ENCODE peak calls at places on chromosome X, in six cellular contexts. One of them, this sample, is unnamed.

GRCh38 chrX:120560405-120560841 is 339 bp downstream of the CUL4B start:
- DNase-seq in GM12878: no peak
- DNase-seq in K562: no peak
- DNase-seq in H1: no peak
- DNase-seq in HepG2: peak
- DNase-seq in GM12892: no peak
- DNase-seq in this sample: no peak

GRCh38 chrX:149074429-149074828 is 430.7 kb downstream of the IDS start:
- DNase-seq in GM12878: peak
- DNase-seq in K562: no peak
- DNase-seq in H1: no peak
- DNase-seq in HepG2: no peak
- DNase-seq in GM12892: no peak
- DNase-seq in this sample: no peak

GRCh38 chrX:151806967-151807540 is 72.5 kb downstream of the CNGA2 start:
- DNase-seq in GM12878: no peak
- DNase-seq in H1: no peak
- DNase-seq in HepG2: no peak
- DNase-seq in K562: no peak
- DNase-seq in GM12892: no peak
- DNase-seq in this sample: no peak

GRCh38 chrX:68634649-68635227 is 12.7 kb upstream of the STARD8 start:
- DNase-seq in GM12878: no peak
- DNase-seq in GM12892: no peak
- DNase-seq in HepG2: no peak
- DNase-seq in K562: no peak
- DNase-seq in H1: no peak
- DNase-seq in this sample: no peak

GRCh38 chrX:25860322-25860721 is 277.8 kb upstream of the MAGEB18 start:
- DNase-seq in GM12892: no peak
- DNase-seq in HepG2: no peak
- DNase-seq in K562: no peak
- DNase-seq in GM12878: no peak
- DNase-seq in H1: no peak
- DNase-seq in this sample: no peak

GRCh38 chrX:150352114-150352513 is 11.0 kb upstream of the MAMLD1 start:
- DNase-seq in K562: no peak
- DNase-seq in HepG2: no peak
- DNase-seq in GM12892: no peak
- DNase-seq in GM12878: no peak
- DNase-seq in H1: no peak
- DNase-seq in this sample: no peak

GRCh38 chrX:41677661-41678060 is 11.1 kb upstream of the GPR34 start:
- DNase-seq in H1: no peak
- DNase-seq in K562: no peak
- DNase-seq in GM12892: no peak
- DNase-seq in HepG2: no peak
- DNase-seq in GM12878: no peak
- DNase-seq in this sample: no peak

GRCh38 chrX:51837451-51837850 is 56.0 kb upstream of the MAGED1 start:
- DNase-seq in H1: no peak
- DNase-seq in HepG2: no peak
- DNase-seq in GM12892: no peak
- DNase-seq in K562: no peak
- DNase-seq in GM12878: no peak
- DNase-seq in this sample: no peak

GRCh38 chrX:13891367-13892146 is 74.7 kb upstream of the GPM6B start:
- DNase-seq in GM12878: no peak
- DNase-seq in H1: no peak
- DNase-seq in K562: no peak
- DNase-seq in HepG2: no peak
- DNase-seq in GM12892: no peak
- DNase-seq in this sample: no peak

GRCh38 chrX:20789103-20789502 is 522.4 kb upstream of the RPS6KA3 start:
- DNase-seq in GM12892: no peak
- DNase-seq in H1: no peak
- DNase-seq in GM12878: no peak
- DNase-seq in HepG2: peak
- DNase-seq in K562: no peak
- DNase-seq in this sample: no peak

GRCh38 chrX:21509912-21510311 is 135.7 kb downstream of the CNKSR2 start:
- DNase-seq in GM12892: no peak
- DNase-seq in HepG2: no peak
- DNase-seq in K562: no peak
- DNase-seq in GM12878: no peak
- DNase-seq in H1: no peak
- DNase-seq in this sample: no peak

GRCh38 chrX:34778961-34779360 is 121.9 kb upstream of the TMEM47 start:
- DNase-seq in H1: no peak
- DNase-seq in GM12878: no peak
- DNase-seq in K562: no peak
- DNase-seq in HepG2: no peak
- DNase-seq in GM12892: no peak
- DNase-seq in this sample: no peak

DNA sequence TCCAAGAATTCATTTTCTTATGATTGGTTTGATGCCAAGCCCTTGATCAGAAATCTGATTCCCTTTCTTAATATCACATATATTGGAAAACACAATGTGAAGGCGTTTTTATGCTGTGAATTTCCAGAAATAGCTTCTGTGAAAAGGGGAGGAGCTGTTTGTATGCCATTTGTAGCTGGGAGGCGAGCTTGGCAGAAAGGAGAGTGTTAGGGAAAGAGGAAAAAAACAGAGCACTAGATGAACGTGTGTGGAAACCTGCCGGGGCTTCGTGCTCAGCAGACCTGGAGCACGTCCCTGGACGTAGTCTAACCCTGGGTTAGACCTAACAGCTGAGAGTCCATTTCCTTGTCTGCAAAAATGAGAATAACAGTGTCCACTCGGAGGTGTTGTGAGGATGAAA is 3.4 kb downstream of the CLCN4 start:
- DNase-seq in H1: no peak
- DNase-seq in HepG2: no peak
- DNase-seq in K562: no peak
- DNase-seq in GM12892: no peak
- DNase-seq in GM12878: no peak
- DNase-seq in this sample: no peak
- TF ChIP-seq POLR2A in H1: no peak
- TF ChIP-seq POLR2A in HepG2: no peak
- TF ChIP-seq POLR2A in K562: no peak
- TF ChIP-seq POLR2A in GM12892: no peak
- TF ChIP-seq POLR2A in GM12878: no peak
- TF ChIP-seq POLR2A in this sample: no peak

DNA sequence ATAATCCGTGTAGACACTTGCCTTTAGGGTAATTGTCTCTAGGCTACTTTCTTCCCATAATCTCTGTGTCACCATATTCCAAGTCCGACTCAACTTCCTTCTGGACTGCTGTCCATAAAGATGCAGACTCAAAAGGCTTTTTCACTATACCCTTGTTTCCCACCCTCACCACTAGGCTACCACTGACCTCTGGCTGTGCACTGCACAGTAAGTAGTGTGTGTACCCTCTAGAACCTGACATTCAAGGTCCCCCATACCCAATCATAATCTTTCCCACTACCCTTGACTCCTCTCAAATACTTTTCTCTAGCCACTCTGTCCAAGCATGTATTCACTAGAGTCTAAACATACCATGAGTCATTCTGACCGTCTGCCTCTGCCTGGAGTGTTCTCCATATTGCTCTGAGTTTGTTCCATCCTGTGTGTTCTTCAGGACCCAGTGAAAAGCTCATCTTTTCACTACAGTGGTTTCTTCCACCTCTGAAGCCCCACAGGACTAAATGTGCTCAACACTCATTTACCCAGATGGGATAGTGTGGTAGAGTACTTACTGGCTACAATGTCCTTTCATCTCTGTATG is 17.3 kb downstream of the JADE3 start:
- DNase-seq in HepG2: no peak
- DNase-seq in GM12892: no peak
- DNase-seq in K562: no peak
- DNase-seq in H1: no peak
- DNase-seq in GM12878: no peak
- DNase-seq in this sample: no peak
- TF ChIP-seq TAF1 in HepG2: no peak
- TF ChIP-seq TAF1 in GM12892: no peak
- TF ChIP-seq TAF1 in K562: no peak
- TF ChIP-seq TAF1 in H1: no peak
- TF ChIP-seq TAF1 in GM12878: no peak
- TF ChIP-seq TAF1 in this sample: no peak

GRCh38 chrX:107673401-107673800 is 45.1 kb downstream of the PRPS1 start:
- DNase-seq in K562: no peak
- DNase-seq in H1: no peak
- DNase-seq in GM12878: no peak
- DNase-seq in HepG2: no peak
- DNase-seq in GM12892: no peak
- DNase-seq in this sample: no peak

GRCh38 chrX:107675365-107675654 is 47.0 kb downstream of the PRPS1 start:
- DNase-seq in GM12878: no peak
- DNase-seq in H1: no peak
- DNase-seq in K562: no peak
- DNase-seq in GM12892: no peak
- DNase-seq in HepG2: no peak
- DNase-seq in this sample: no peak

GRCh38 chrX:107673933-107674479 is 45.7 kb downstream of the PRPS1 start:
- DNase-seq in HepG2: no peak
- DNase-seq in GM12878: peak
- DNase-seq in K562: peak
- DNase-seq in GM12892: peak
- DNase-seq in H1: no peak
- DNase-seq in this sample: no peak

GRCh38 chrX:107675823-107676555 is 47.7 kb downstream of the PRPS1 start:
- DNase-seq in K562: no peak
- DNase-seq in HepG2: no peak
- DNase-seq in H1: no peak
- DNase-seq in GM12892: no peak
- DNase-seq in GM12878: no peak
- DNase-seq in this sample: no peak

DNA sequence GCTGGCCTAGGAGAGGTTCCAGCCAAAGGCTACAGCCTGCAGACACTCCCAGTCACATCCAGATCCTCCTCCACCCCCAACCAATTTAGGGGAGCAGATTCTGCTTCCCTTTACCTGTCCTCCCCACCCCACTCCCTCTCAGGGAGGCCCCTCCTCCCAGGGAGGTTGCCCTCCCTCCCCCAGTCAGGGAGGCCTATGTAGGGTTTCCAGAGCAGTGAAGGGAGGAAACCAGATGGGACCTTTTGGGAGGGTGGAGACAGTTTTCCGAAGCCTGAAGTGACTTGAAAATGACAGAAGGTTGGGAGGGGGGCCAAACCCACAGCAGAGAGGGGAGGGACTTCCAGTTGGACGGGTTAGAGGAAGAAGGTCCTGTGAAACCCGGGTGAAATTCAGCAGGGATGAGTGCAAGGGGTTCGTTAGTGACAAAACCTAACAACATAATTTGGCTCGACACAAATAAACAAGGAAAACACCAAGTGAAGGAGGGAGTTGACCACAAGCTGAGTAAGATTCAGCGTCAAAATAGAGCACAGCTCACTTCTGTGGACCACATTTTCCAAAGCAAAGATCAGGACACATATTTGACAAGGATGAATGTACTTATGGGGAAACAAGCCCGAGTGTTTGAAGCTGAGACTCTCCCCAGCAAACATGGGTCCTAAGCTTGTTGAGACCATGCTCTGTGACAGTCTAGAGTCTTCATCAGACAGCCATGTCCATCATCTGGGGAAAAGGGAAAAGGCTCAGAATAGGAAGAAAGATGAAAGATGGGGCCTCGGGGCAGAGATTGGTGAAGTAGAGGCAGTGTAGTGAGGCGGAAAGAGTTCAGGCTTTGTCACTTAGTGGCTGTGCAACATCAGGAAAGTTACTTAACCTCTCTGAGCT is 46.4 kb downstream of the PRPS1 start:
- DNase-seq in K562: peak
- DNase-seq in GM12892: no peak
- DNase-seq in HepG2: no peak
- DNase-seq in GM12878: no peak
- DNase-seq in H1: no peak
- DNase-seq in this sample: no peak
- TF ChIP-seq POLR2A in K562: no peak
- TF ChIP-seq POLR2A in GM12892: no peak
- TF ChIP-seq POLR2A in HepG2: no peak
- TF ChIP-seq POLR2A in GM12878: no peak
- TF ChIP-seq POLR2A in H1: no peak
- TF ChIP-seq POLR2A in this sample: no peak

GRCh38 chrX:45518552-45518951 is 317.9 kb upstream of the DIPK2B start:
- DNase-seq in K562: no peak
- DNase-seq in H1: no peak
- DNase-seq in GM12878: no peak
- DNase-seq in GM12892: no peak
- DNase-seq in HepG2: no peak
- DNase-seq in this sample: no peak

GRCh38 chrX:45513042-45513441 is 312.4 kb upstream of the DIPK2B start:
- DNase-seq in GM12892: no peak
- DNase-seq in H1: no peak
- DNase-seq in K562: no peak
- DNase-seq in HepG2: peak
- DNase-seq in GM12878: no peak
- DNase-seq in this sample: no peak

GRCh38 chrX:45517090-45517973 is 316.7 kb upstream of the DIPK2B start:
- DNase-seq in GM12878: no peak
- DNase-seq in K562: no peak
- DNase-seq in GM12892: no peak
- DNase-seq in HepG2: peak
- DNase-seq in H1: no peak
- DNase-seq in this sample: no peak

GRCh38 chrX:45515262-45516215 is 314.9 kb upstream of the DIPK2B start:
- DNase-seq in GM12878: no peak
- DNase-seq in HepG2: peak
- DNase-seq in H1: no peak
- DNase-seq in K562: no peak
- DNase-seq in GM12892: no peak
- DNase-seq in this sample: no peak
- TF ChIP-seq TAF1 in GM12878: no peak
- TF ChIP-seq TAF1 in HepG2: no peak
- TF ChIP-seq TAF1 in H1: no peak
- TF ChIP-seq TAF1 in K562: no peak
- TF ChIP-seq TAF1 in GM12892: no peak
- TF ChIP-seq TAF1 in this sample: no peak